ENCODE peak calls at places on chromosome 7, in four cellular contexts. S is MCF 10A, O is pancreas, G is H9. Q is an unnamed sample.

GRCh38 chr7:30650455-30650854 is 31.8 kb downstream of the CRHR2 start:
- DNase-seq in S (no peak), O (no peak), G (peak; percentile 36), Q (no peak)

GRCh38 chr7:155267436-155267835 is 30.2 kb upstream of the INSIG1 start:
- DNase-seq in S (no peak), O (no peak), G (no peak), Q (no peak)

GRCh38 chr7:25720427-25720826 is 431.6 kb upstream of the NFE2L3 start:
- DNase-seq in S (peak; percentile 19), O (no peak), G (no peak), Q (no peak)

GRCh38 chr7:139016931-139017511 is 18.8 kb downstream of the ZC3HAV1L start:
- DNase-seq in S (peak; percentile 77), O (peak; percentile 36), G (peak; percentile 62), Q (no peak)

GRCh38 chr7:142539901-142540300 is 209.4 kb upstream of the PRSS1 start:
- DNase-seq in S (peak; percentile 61), O (no peak), G (no peak), Q (no peak)

GRCh38 chr7:13832346-13832745 is 157.1 kb downstream of the ETV1 start:
- DNase-seq in S (no peak), O (no peak), G (no peak), Q (no peak)

GRCh38 chr7:73518470-73518869 is 3.6 kb downstream of the BAZ1B start:
- DNase-seq in S (no peak), O (no peak), G (no peak), Q (no peak)

GRCh38 chr7:70637726-70638125 is 494.2 kb upstream of the GALNT17 start:
- DNase-seq in S (no peak), O (no peak), G (peak; percentile 42), Q (no peak)

GRCh38 chr7:94276797-94277196 is 117.9 kb upstream of the COL1A2 start:
- DNase-seq in S (peak; percentile 56), O (no peak), G (no peak), Q (no peak)

GRCh38 chr7:101553018-101553770 is 75.9 kb downstream of the MYL10 start:
- DNase-seq in S (no peak), O (no peak), G (peak; percentile 24), Q (no peak)

GRCh38 chr7:137916564-137916963 is 69.8 kb upstream of the DGKI start:
- DNase-seq in S (no peak), O (no peak), G (no peak), Q (no peak)

GRCh38 chr7:145633513-145633912 is 483.1 kb upstream of the CNTNAP2 start:
- DNase-seq in S (no peak), O (no peak), G (no peak), Q (no peak)

DNA sequence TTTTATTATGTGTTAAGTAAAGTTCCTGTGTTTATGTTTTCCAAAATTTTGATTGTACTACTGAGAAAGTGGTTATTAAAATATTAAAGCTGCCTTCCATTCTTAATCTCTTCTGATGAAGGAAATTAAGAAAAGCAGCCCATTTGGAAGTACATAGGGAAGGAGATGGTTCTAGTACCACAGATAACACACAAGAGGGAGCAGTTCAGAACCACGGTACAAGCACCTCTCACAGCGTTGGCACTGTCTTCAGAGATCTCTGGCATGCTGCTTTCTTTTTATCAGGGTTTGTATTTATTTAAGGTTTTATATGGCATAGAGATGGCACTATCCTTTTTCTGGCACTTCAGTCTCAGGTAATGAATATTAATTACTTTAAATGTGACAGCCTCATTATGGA is 111.6 kb downstream of the PHTF2 start:
- DNase-seq in S (no peak), O (no peak), G (no peak), Q (no peak)
- TF ChIP-seq CTCF in S (no peak), O (no peak), G (peak; percentile 28), Q (no peak)

GRCh38 chr7:116451958-116452729 is 47.4 kb upstream of the CAV2 start:
- DNase-seq in S (no peak), O (no peak), G (no peak), Q (no peak)
- TF ChIP-seq CTCF in S (no peak), O (no peak), G (peak; percentile 41), Q (peak; percentile 12)

GRCh38 chr7:51269911-51270310 is 46.7 kb downstream of the COBL start:
- DNase-seq in S (no peak), O (no peak), G (no peak), Q (no peak)

GRCh38 chr7:51267169-51267568 is 49.4 kb downstream of the COBL start:
- DNase-seq in S (no peak), O (no peak), G (no peak), Q (no peak)

GRCh38 chr7:51268859-51269258 is 47.8 kb downstream of the COBL start:
- DNase-seq in S (no peak), O (no peak), G (no peak), Q (no peak)

GRCh38 chr7:51270965-51271364 is 45.6 kb downstream of the COBL start:
- DNase-seq in S (no peak), O (no peak), G (no peak), Q (no peak)

GRCh38 chr7:51269321-51269720 is 47.3 kb downstream of the COBL start:
- DNase-seq in S (no peak), O (no peak), G (no peak), Q (no peak)
- TF ChIP-seq CTCF in S (no peak), O (no peak), G (no peak), Q (no peak)

DNA sequence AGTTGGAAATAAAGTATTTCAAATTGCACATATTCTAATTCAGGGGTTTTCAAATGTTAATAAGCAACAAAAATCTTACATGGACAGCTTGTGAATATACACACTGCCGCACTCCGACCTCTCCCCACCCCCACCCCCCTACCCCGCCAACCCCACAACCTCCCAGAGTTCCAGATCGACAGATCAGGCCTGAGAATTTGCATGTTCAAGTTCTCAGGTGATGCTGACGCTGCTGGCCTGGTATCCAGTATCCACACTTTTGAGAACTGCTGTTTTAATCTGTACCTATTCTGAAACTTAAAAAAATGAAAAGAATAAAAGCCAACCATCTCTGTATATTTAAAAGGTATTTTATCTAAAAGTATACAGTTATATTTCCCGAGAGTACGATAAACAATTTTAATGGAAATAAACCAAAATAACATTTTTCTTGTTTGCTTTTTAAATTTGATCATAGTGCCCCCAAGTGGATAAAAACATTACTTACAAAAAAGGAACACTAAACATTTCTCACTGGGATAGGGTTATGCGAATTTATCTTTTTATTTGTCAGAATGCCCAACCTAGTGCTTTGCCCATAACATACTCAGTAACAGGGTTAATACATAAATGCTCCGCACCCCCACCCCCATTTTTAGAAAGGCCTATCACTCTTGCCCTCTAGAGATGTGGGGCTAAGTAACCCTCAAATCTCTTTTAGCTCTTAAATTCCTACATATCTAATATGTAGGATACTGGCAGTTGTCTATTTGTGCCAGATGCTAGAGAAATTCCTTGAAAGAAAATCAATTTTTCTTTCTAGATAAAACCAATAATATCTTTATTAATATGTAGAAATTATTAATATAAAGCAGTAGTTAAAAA is 166.3 kb downstream of the RNF133 start:
- DNase-seq in S (peak; percentile 23), O (no peak), G (peak; percentile 59), Q (no peak)
- TF ChIP-seq CTCF in S (peak; percentile 18), O (peak; percentile 10), G (peak; percentile 77), Q (peak; percentile 51)

DNA sequence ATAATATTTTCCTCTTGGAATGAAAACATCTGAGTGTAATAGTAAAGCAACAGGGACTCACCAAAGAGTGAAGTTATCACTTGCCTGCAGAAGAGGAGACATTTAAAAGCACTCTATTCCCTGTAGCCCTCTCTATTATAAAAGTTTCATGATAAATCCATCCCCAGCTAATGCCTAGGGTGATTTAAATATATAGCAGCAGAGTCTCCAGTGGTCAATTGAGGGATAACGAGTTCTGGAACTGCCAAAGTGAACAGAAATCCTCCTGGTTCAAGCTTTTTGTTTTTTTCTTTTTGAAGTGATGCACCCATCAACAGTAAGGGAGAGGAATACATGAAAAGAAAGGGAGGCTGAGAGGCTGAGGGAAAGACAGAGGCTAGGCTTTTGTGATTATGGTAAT is 87.3 kb downstream of the EVX1 start:
- DNase-seq in S (no peak), O (no peak), G (no peak), Q (no peak)
- TF ChIP-seq CTCF in S (no peak), O (no peak), G (peak; percentile 41), Q (no peak)

GRCh38 chr7:33421384-33421783 is 292.0 kb downstream of the BBS9 start:
- DNase-seq in S (no peak), O (no peak), G (no peak), Q (no peak)
- TF ChIP-seq CTCF in S (no peak), O (no peak), G (no peak), Q (peak; percentile 25)

GRCh38 chr7:116169060-116169459 is 41.3 kb upstream of the TES start:
- DNase-seq in S (no peak), O (no peak), G (no peak), Q (no peak)

GRCh38 chr7:116166167-116166566 is 44.2 kb upstream of the TES start:
- DNase-seq in S (no peak), O (no peak), G (no peak), Q (no peak)

GRCh38 chr7:116164552-116164951 is 45.8 kb upstream of the TES start:
- DNase-seq in S (no peak), O (no peak), G (no peak), Q (no peak)

GRCh38 chr7:116165717-116166116 is 44.6 kb upstream of the TES start:
- DNase-seq in S (no peak), O (no peak), G (no peak), Q (no peak)

DNA sequence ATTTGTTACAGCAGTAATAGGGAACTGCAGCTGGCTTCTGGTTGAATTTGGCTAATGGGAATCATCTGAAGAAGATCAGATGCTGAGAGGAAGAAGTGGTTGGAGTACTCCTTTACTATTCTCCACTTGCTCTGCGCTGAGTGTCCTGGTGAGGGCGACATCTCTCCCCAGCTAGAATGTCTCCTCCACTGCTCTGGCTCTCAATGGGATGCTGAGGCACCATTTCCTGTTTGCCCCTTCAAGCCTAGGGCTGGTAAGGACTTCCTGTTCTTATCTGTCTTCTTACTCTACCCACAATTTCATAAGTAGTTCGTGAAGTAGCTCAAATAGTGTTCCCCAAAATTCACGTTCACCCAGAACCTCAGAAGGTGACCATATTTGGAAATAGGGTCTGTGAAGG is 43.2 kb upstream of the TES start:
- DNase-seq in S (no peak), O (no peak), G (no peak), Q (no peak)
- TF ChIP-seq CTCF in S (no peak), O (no peak), G (peak; percentile 52), Q (no peak)